ENCODE peak calls at places on chromosomes 7 and 10, in eight cellular contexts. X is suprapubic skin, K is spleen, W is GM12878, Y is prostate gland, S is Panc1, B is GM23338, I is HCT116. M is an unnamed sample.

GRCh38 chr7:2785071-2785500 is 59.0 kb downstream of the GNA12 start:
- DNase-seq in X (no peak), K (no peak), W (peak), Y (no peak), S (no peak), B (no peak), I (no peak), M (no peak)

GRCh38 chr7:107594961-107595737 is 15.1 kb downstream of the BCAP29 start:
- DNase-seq in X (no peak), K (no peak), W (no peak), Y (no peak), S (peak), B (no peak), I (no peak), M (no peak)

GRCh38 chr10:3570855-3571266 is 214.1 kb downstream of the KLF6 start:
- DNase-seq in X (no peak), K (no peak), W (no peak), Y (no peak), S (no peak), B (no peak), I (no peak), M (peak)

GRCh38 chr7:81111358-81111757 is 192.5 kb upstream of the SEMA3C start:
- DNase-seq in X (no peak), K (no peak), W (no peak), Y (no peak), S (peak), B (no peak), I (peak), M (no peak)

GRCh38 chr10:104580321-104580720 is 60.8 kb upstream of the SORCS3 start:
- DNase-seq in X (no peak), K (no peak), W (no peak), Y (no peak), S (no peak), B (no peak), I (no peak), M (peak)

GRCh38 chr7:157235357-157236018 is 96.8 kb downstream of the UBE3C start:
- DNase-seq in X (no peak), K (no peak), W (no peak), Y (no peak), S (no peak), B (no peak), I (no peak), M (no peak)

GRCh38 chr10:101310528-101311439 is 43.2 kb upstream of the BTRC start:
- DNase-seq in X (no peak), K (peak), W (no peak), Y (no peak), S (no peak), B (peak), I (no peak), M (no peak)

GRCh38 chr7:2519119-2519930 is at the start of gene LFNG:
- DNase-seq in X (no peak), K (peak), W (peak), Y (peak), S (no peak), B (peak), I (peak), M (peak)

GRCh38 chr7:5183155-5183554 is 6.9 kb upstream of the WIPI2 start:
- DNase-seq in X (no peak), K (peak), W (no peak), Y (no peak), S (no peak), B (no peak), I (no peak), M (no peak)

GRCh38 chr7:27737178-27737577 is 2.8 kb upstream of the TAX1BP1 start:
- DNase-seq in X (no peak), K (no peak), W (no peak), Y (no peak), S (no peak), B (no peak), I (no peak), M (no peak)

GRCh38 chr7:64880322-64881297 is 22.5 kb upstream of the ZNF273 start:
- DNase-seq in X (peak), K (no peak), W (no peak), Y (no peak), S (no peak), B (no peak), I (no peak), M (peak)

GRCh38 chr10:69425513-69426298 is 9.0 kb upstream of the TACR2 start:
- DNase-seq in X (peak), K (peak), W (no peak), Y (peak), S (no peak), B (no peak), I (no peak), M (no peak)

GRCh38 chr7:137846588-137847417 is at the start of gene DGKI:
- DNase-seq in X (no peak), K (no peak), W (no peak), Y (no peak), S (no peak), B (peak), I (no peak), M (no peak)

GRCh38 chr10:71270301-71270777 is 48.7 kb upstream of the SLC29A3 start:
- DNase-seq in X (no peak), K (no peak), W (no peak), Y (no peak), S (peak), B (peak), I (peak), M (no peak)

GRCh38 chr7:107690084-107690483 is 29.5 kb downstream of the SLC26A4 start:
- DNase-seq in X (no peak), K (no peak), W (no peak), Y (no peak), S (no peak), B (no peak), I (no peak), M (peak)

GRCh38 chr7:102208826-102209225 is 77.8 kb upstream of the SH2B2 start:
- DNase-seq in X (no peak), K (no peak), W (no peak), Y (no peak), S (no peak), B (peak), I (no peak), M (no peak)

GRCh38 chr10:75234683-75235374 is 928 bp downstream of the COMTD1 start:
- DNase-seq in X (no peak), K (peak), W (no peak), Y (no peak), S (no peak), B (peak), I (no peak), M (no peak)
- TF ChIP-seq CTCF in X (no peak), K (no peak), W (peak), Y (no peak), S (peak), B (no peak), I (no peak), M (no peak)

DNA sequence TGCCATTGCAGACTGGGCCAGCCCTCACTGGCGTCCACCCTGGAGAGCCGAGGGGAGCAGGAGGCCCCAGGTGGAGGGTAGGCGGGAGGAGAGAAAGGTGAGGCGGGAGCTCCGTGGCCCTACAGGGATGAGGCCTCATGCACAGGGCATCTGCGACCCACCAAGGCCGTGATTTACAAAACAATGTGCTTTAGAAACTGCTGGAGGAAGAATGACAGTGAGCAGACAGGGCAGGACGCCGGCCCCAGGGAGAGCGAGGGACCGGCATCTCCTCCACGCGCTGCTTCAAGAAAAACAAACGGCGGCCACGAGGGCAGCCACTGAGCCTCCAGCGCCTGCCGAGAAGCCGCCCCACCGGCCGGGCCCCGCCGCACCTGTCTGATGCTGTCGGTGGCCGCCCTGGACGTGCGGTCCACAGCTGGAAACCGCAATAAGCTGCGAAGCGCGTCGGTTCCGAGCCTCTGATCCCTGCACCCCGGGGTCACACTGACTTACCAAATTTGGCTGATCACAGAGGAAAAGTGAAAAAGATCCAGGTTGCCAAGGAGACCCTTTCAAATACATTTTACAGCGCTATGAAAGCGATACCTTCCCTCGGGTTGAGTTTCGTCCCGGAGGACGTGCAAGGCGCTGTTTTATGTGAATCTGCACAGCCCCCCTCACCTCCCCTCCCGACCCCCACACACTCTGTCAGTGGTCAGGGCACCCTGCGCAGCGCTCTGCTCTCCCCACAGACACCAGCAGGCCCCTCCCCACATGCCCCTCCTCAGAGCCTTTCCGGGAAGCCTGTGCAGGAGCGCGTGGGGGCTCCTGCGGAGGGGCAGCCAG is 53.2 kb upstream of the PDGFA start:
- DNase-seq in X (no peak), K (no peak), W (no peak), Y (no peak), S (no peak), B (peak), I (no peak), M (no peak)
- TF ChIP-seq POLR2AphosphoS5 in X (no peak), K (no peak), W (no peak), Y (no peak), S (no peak), B (no peak), I (no peak), M (no peak)

GRCh38 chr7:44261239-44261638 is 60.5 kb downstream of the YKT6 start:
- DNase-seq in X (no peak), K (no peak), W (no peak), Y (no peak), S (no peak), B (no peak), I (no peak), M (no peak)
- TF ChIP-seq CTCF in X (no peak), K (no peak), W (no peak), Y (no peak), S (no peak), B (no peak), I (no peak), M (no peak)

GRCh38 chr7:36161996-36162395 is 8.9 kb downstream of the EEPD1 start:
- DNase-seq in X (no peak), K (no peak), W (no peak), Y (no peak), S (no peak), B (no peak), I (no peak), M (no peak)
- TF ChIP-seq POLR2AphosphoS5 in X (no peak), K (no peak), W (no peak), Y (no peak), S (no peak), B (no peak), I (no peak), M (no peak)

GRCh38 chr10:132464256-132465192 is 67.5 kb downstream of the PWWP2B start:
- DNase-seq in X (peak), K (peak), W (no peak), Y (peak), S (no peak), B (no peak), I (no peak), M (peak)

GRCh38 chr10:132462463-132463332 is 65.7 kb downstream of the PWWP2B start:
- DNase-seq in X (peak), K (peak), W (no peak), Y (no peak), S (no peak), B (no peak), I (no peak), M (no peak)

GRCh38 chr10:132461683-132462231 is 64.8 kb downstream of the PWWP2B start:
- DNase-seq in X (peak), K (peak), W (no peak), Y (no peak), S (no peak), B (no peak), I (no peak), M (no peak)

GRCh38 chr10:132465193-132465888 is 68.3 kb downstream of the PWWP2B start:
- DNase-seq in X (no peak), K (peak), W (no peak), Y (no peak), S (no peak), B (peak), I (no peak), M (no peak)

DNA sequence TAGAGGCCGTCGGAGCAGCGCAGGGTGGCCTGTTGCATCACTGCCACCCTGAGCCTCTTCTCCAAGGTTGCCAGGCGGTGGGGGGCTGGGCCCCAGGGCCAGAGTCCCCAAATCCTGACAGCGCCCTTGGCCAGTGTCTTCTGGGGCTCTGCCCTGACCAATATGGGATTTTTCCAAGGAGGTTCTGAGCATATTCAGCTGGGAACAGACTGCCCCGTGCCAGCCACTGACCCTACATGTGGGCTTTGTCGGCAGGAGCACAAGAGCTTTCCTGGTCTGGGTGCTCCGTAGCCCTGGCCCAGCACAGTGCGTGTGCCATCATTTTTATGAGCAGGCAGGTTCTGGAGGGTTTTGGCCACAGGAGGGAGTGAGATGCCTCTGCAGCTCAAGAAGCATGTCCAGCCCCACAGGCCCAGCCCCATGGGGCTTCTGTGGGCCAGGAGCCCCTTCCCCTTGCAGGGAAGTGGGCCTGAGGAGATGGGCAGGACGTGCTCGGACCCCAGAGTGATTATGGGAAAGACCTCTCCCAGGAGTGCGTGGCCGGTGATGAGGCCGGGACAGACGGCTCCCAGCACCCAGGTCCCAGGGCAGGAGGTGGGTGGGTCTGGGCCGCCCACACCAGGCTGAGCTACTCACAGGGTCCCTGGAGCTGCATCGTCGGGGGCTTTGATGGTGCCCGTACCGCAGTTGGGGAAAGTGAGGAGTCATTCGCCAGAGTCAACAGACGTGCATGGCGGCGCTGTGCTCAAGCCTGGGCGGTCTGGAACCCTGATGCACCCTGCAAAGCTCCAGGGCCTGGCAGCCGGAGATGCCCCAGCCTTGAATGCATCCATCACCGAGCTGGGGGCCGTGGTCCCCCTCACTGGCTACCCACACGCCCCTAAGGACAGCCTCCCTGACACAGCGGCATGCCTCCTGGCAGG is 66.6 kb downstream of the PWWP2B start:
- DNase-seq in X (peak), K (peak), W (no peak), Y (no peak), S (no peak), B (no peak), I (no peak), M (no peak)
- TF ChIP-seq CTCF in X (peak), K (no peak), W (peak), Y (peak), S (peak), B (no peak), I (no peak), M (peak)

DNA sequence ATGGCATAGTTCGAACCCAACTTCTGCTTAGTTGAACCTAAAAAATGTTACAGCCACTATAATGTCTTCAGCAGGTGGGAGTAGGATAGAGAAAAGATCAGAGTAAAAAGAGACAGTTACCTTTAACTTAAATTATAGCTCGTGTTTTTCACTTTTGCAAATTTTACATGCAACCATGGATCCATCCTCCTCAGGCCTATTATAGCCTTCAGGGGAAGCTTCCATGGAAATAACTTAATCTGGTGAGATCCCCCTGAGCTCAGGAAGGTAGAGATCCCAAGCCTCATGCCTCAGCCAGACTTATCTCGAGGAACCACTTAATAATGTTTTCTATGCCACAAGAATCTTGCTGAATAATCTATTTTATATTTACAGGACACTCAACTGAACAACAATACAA is 159.4 kb upstream of the FAM3C start:
- DNase-seq in X (no peak), K (no peak), W (no peak), Y (no peak), S (no peak), B (no peak), I (no peak), M (no peak)
- TF ChIP-seq POLR2AphosphoS5 in X (no peak), K (no peak), W (no peak), Y (no peak), S (no peak), B (no peak), I (no peak), M (no peak)

M was measured in esophagus muscularis mucosa.